ENCODE peak calls at places on chromosome 10, in four cellular contexts. One of them, this sample, is unnamed.

GRCh38 chr10:77546048-77546447 is 91.6 kb downstream of the KCNMA1 start:
- ATAC-seq in A549: no peak
- ATAC-seq in HCT116: no peak
- ATAC-seq in gastrocnemius medialis: no peak
- ATAC-seq in this sample: no peak

GRCh38 chr10:132139526-132139925 is 47.2 kb upstream of the DPYSL4 start:
- ATAC-seq in A549: no peak
- ATAC-seq in gastrocnemius medialis: no peak
- ATAC-seq in HCT116: no peak
- ATAC-seq in this sample: no peak

GRCh38 chr10:125747417-125747816 is 27.9 kb downstream of the EDRF1 start:
- ATAC-seq in gastrocnemius medialis: no peak
- ATAC-seq in A549: no peak
- ATAC-seq in HCT116: no peak
- ATAC-seq in this sample: no peak

GRCh38 chr10:122019414-122019975 is 30.5 kb downstream of the TACC2 start:
- ATAC-seq in HCT116: no peak
- ATAC-seq in gastrocnemius medialis: peak
- ATAC-seq in A549: peak
- ATAC-seq in this sample: no peak

GRCh38 chr10:20508921-20509320 is 388.2 kb downstream of the NEBL start:
- ATAC-seq in gastrocnemius medialis: no peak
- ATAC-seq in A549: no peak
- ATAC-seq in HCT116: no peak
- ATAC-seq in this sample: no peak

GRCh38 chr10:59333731-59334130 is 28.6 kb downstream of the FAM13C start:
- ATAC-seq in gastrocnemius medialis: no peak
- ATAC-seq in HCT116: no peak
- ATAC-seq in A549: no peak
- ATAC-seq in this sample: no peak

GRCh38 chr10:456486-456885 is 233.0 kb downstream of the DIP2C start:
- ATAC-seq in A549: no peak
- ATAC-seq in gastrocnemius medialis: no peak
- ATAC-seq in HCT116: no peak
- ATAC-seq in this sample: no peak

GRCh38 chr10:49138361-49138891 is 4.6 kb upstream of the FAM170B start:
- ATAC-seq in gastrocnemius medialis: no peak
- ATAC-seq in HCT116: no peak
- ATAC-seq in A549: no peak
- ATAC-seq in this sample: peak

GRCh38 chr10:80945267-80945880 is 407.7 kb downstream of the SH2D4B start:
- ATAC-seq in HCT116: peak
- ATAC-seq in gastrocnemius medialis: no peak
- ATAC-seq in A549: peak
- ATAC-seq in this sample: no peak

GRCh38 chr10:98167191-98167590 is 32.7 kb downstream of the R3HCC1L start:
- ATAC-seq in HCT116: no peak
- ATAC-seq in A549: no peak
- ATAC-seq in gastrocnemius medialis: no peak
- ATAC-seq in this sample: no peak

GRCh38 chr10:44259090-44259874 is 125.6 kb downstream of the CXCL12 start:
- ATAC-seq in HCT116: no peak
- ATAC-seq in A549: no peak
- ATAC-seq in gastrocnemius medialis: no peak
- ATAC-seq in this sample: no peak
- TF ChIP-seq POLR2A in HCT116: no peak
- TF ChIP-seq POLR2A in A549: no peak
- TF ChIP-seq POLR2A in gastrocnemius medialis: no peak
- TF ChIP-seq POLR2A in this sample: no peak

GRCh38 chr10:30270247-30270646 is 78.8 kb downstream of the MTPAP start:
- ATAC-seq in HCT116: no peak
- ATAC-seq in gastrocnemius medialis: no peak
- ATAC-seq in A549: no peak
- ATAC-seq in this sample: no peak
- TF ChIP-seq CTCF in HCT116: peak
- TF ChIP-seq CTCF in gastrocnemius medialis: no peak
- TF ChIP-seq CTCF in A549: peak
- TF ChIP-seq CTCF in this sample: no peak

GRCh38 chr10:78932861-78933260 is 135.9 kb upstream of the ZMIZ1 start:
- ATAC-seq in HCT116: no peak
- ATAC-seq in A549: no peak
- ATAC-seq in gastrocnemius medialis: no peak
- ATAC-seq in this sample: no peak

GRCh38 chr10:78933828-78934227 is 134.9 kb upstream of the ZMIZ1 start:
- ATAC-seq in gastrocnemius medialis: no peak
- ATAC-seq in HCT116: no peak
- ATAC-seq in A549: no peak
- ATAC-seq in this sample: no peak

GRCh38 chr10:78934499-78934898 is 134.3 kb upstream of the ZMIZ1 start:
- ATAC-seq in HCT116: peak
- ATAC-seq in gastrocnemius medialis: no peak
- ATAC-seq in A549: no peak
- ATAC-seq in this sample: no peak

GRCh38 chr10:78931333-78932083 is 137.3 kb upstream of the ZMIZ1 start:
- ATAC-seq in HCT116: peak
- ATAC-seq in A549: no peak
- ATAC-seq in gastrocnemius medialis: peak
- ATAC-seq in this sample: peak

DNA sequence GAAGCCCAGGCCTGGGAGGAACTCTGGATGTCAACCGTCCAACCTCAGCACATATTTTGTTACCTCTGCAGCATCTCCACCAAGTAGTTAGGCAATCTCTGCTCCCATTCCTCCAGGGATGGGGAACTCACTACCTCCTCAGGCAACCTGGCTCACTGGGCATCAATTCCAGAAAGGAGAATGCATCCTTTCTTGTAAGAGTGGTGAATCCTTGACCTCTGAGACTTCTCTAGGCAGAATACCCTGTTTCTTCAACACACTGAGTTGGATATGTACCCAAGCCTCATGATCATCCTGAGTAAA is 136.7 kb upstream of the ZMIZ1 start:
- ATAC-seq in A549: no peak
- ATAC-seq in HCT116: no peak
- ATAC-seq in gastrocnemius medialis: no peak
- ATAC-seq in this sample: no peak
- TF ChIP-seq POLR2A in A549: no peak
- TF ChIP-seq POLR2A in HCT116: no peak
- TF ChIP-seq POLR2A in gastrocnemius medialis: no peak
- TF ChIP-seq POLR2A in this sample: no peak

GRCh38 chr10:101046332-101047238 is 15.2 kb upstream of the KAZALD1 start:
- ATAC-seq in A549: no peak
- ATAC-seq in gastrocnemius medialis: no peak
- ATAC-seq in HCT116: no peak
- ATAC-seq in this sample: no peak
- TF ChIP-seq CTCF in A549: no peak
- TF ChIP-seq CTCF in gastrocnemius medialis: no peak
- TF ChIP-seq CTCF in HCT116: no peak
- TF ChIP-seq CTCF in this sample: no peak

DNA sequence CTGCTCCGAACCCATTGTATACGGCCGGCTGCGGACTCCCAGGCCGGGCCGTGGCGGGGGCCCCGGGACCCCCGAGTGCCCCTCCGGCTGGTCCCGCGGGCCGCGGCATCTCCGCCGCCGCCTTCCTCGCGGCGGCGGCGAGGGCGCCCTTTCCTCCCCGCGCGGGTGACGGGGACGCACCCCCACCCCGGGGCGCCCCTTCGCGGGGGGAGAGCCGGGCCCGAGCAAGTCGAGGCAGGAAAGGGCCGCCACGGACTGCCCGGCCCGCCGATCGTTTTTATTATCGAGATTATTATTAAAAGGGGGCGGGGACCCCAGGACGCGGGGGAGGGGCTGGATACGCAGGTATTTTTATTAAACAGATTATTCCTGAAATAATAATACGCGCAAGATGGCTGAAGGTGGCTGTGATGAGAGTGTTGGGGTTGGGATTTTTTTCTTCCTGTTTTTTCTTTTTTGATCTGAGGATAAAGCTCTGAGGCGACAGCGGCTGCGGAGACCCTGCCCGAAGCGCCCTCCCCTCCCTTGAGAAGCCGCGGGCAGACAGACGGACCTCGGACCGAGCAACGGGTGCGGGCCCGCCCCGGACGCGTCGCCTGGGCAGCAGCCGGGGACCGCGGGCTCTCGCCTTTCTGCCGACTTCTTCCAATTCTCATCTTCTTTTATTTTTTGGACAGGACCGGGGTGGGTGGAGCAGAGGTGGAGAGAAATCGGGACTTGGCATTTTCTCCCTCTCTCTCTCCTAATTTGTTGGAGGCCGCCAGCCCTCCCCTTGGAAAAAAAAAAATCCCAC is 1.5 kb upstream of the TRIM8 start:
- ATAC-seq in A549: no peak
- ATAC-seq in gastrocnemius medialis: peak
- ATAC-seq in HCT116: no peak
- ATAC-seq in this sample: peak
- TF ChIP-seq POLR2A in A549: no peak
- TF ChIP-seq POLR2A in gastrocnemius medialis: no peak
- TF ChIP-seq POLR2A in HCT116: peak
- TF ChIP-seq POLR2A in this sample: peak

GRCh38 chr10:99964791-99965190 is 45.0 kb downstream of the DNMBP start:
- ATAC-seq in A549: no peak
- ATAC-seq in HCT116: no peak
- ATAC-seq in gastrocnemius medialis: no peak
- ATAC-seq in this sample: no peak
- TF ChIP-seq CTCF in A549: peak
- TF ChIP-seq CTCF in HCT116: peak
- TF ChIP-seq CTCF in gastrocnemius medialis: no peak
- TF ChIP-seq CTCF in this sample: no peak

GRCh38 chr10:101018118-101018599 is 12.8 kb downstream of the PDZD7 start:
- ATAC-seq in HCT116: no peak
- ATAC-seq in A549: peak
- ATAC-seq in gastrocnemius medialis: peak
- ATAC-seq in this sample: no peak
- TF ChIP-seq POLR2A in HCT116: no peak
- TF ChIP-seq POLR2A in A549: no peak
- TF ChIP-seq POLR2A in gastrocnemius medialis: no peak
- TF ChIP-seq POLR2A in this sample: no peak

GRCh38 chr10:119689016-119689564 is 36.8 kb upstream of the INPP5F start:
- ATAC-seq in gastrocnemius medialis: no peak
- ATAC-seq in A549: no peak
- ATAC-seq in HCT116: no peak
- ATAC-seq in this sample: no peak

GRCh38 chr10:119691726-119692125 is 34.1 kb upstream of the INPP5F start:
- ATAC-seq in A549: no peak
- ATAC-seq in HCT116: no peak
- ATAC-seq in gastrocnemius medialis: no peak
- ATAC-seq in this sample: no peak

GRCh38 chr10:119686465-119687191 is 35.4 kb downstream of the BAG3 start:
- ATAC-seq in HCT116: peak
- ATAC-seq in gastrocnemius medialis: peak
- ATAC-seq in A549: peak
- ATAC-seq in this sample: peak

GRCh38 chr10:119687192-119688032 is 36.2 kb downstream of the BAG3 start:
- ATAC-seq in HCT116: no peak
- ATAC-seq in A549: no peak
- ATAC-seq in gastrocnemius medialis: no peak
- ATAC-seq in this sample: no peak

DNA sequence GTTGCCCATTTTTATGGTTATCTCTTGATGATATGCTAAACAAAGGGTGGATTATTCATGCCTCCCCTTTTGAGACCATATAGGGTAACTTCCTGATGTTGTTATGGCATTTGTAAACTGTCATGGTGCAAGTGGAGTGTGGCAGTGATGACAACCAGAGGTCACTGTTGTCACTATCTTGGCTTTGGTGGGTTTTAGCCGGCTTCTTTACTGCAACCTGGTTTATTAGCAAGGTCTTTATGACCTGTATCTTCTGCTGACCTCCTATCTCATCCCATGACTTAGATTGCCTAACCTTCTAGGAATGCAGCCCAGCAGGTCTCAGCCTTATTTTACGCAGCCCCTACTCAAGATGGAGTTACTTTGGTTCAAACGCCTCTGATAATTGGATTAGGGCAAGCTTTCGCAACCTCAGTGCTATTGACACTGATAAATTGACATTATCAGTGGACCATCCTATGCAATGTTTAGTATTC is 36.9 kb downstream of the BAG3 start:
- ATAC-seq in A549: no peak
- ATAC-seq in gastrocnemius medialis: no peak
- ATAC-seq in HCT116: no peak
- ATAC-seq in this sample: no peak
- TF ChIP-seq CTCF in A549: no peak
- TF ChIP-seq CTCF in gastrocnemius medialis: no peak
- TF ChIP-seq CTCF in HCT116: peak
- TF ChIP-seq CTCF in this sample: no peak

GRCh38 chr10:13372524-13372923 is 24.4 kb upstream of the SEPHS1 start:
- ATAC-seq in gastrocnemius medialis: no peak
- ATAC-seq in A549: no peak
- ATAC-seq in HCT116: no peak
- ATAC-seq in this sample: no peak
- TF ChIP-seq POLR2A in gastrocnemius medialis: no peak
- TF ChIP-seq POLR2A in A549: no peak
- TF ChIP-seq POLR2A in HCT116: no peak
- TF ChIP-seq POLR2A in this sample: no peak